ENCODE peak calls at places on chromosomes 6 and 20, in eight cellular contexts. U, V, M, I, D, S, J and Q are unnamed samples.

GRCh38 chr6:130473886-130474285 is 108.1 kb downstream of the TMEM200A start:
- DNase-seq in V (no peak), U (no peak), I (no peak), J (no peak), S (peak; percentile 39), D (no peak), M (peak; percentile 31), Q (no peak)

GRCh38 chr20:49570828-49571552 is 3.1 kb upstream of the PTGIS start:
- DNase-seq in V (no peak), I (no peak), S (peak; percentile 85), U (no peak), D (no peak), M (no peak), J (no peak), Q (no peak)

GRCh38 chr20:11047559-11047958 is 373.8 kb upstream of the JAG1 start:
- DNase-seq in V (no peak), D (no peak), S (peak; percentile 56), I (no peak), M (no peak), U (no peak), J (no peak), Q (no peak)

GRCh38 chr6:29236060-29236459 is 65.4 kb downstream of the OR2J2 start:
- DNase-seq in I (no peak), M (no peak), D (no peak), U (no peak), J (no peak), S (no peak), V (no peak), Q (no peak)

GRCh38 chr6:166005846-166006592 is 161.6 kb downstream of the TBXT start:
- DNase-seq in J (peak; percentile 41), M (peak; percentile 93), S (no peak), D (no peak), V (peak; percentile 67), I (no peak), U (peak; percentile 49), Q (no peak)

GRCh38 chr6:154511735-154512097 is 1.2 kb upstream of the CNKSR3 start:
- DNase-seq in I (no peak), U (no peak), M (no peak), V (no peak), S (peak; percentile 57), J (no peak), D (no peak), Q (no peak)

GRCh38 chr20:49103647-49104364 is 57.7 kb downstream of the CSE1L start:
- DNase-seq in D (no peak), J (no peak), M (no peak), U (no peak), V (no peak), I (no peak), S (no peak), Q (no peak)

GRCh38 chr6:25788305-25788922 is 33.9 kb downstream of the SLC17A4 start:
- DNase-seq in D (no peak), I (no peak), S (peak; percentile 8), U (no peak), M (peak; percentile 51), V (peak; percentile 8), J (no peak), Q (peak; percentile 13)